ENCODE peak calls at places on chromosomes 16 and 17, in ten cellular contexts. P, K, E, T, R, Z, Q, B, N and Y are unnamed samples.

GRCh38 chr16:67029249-67030096 is 524 bp downstream of the CBFB start:
- DNase-seq in P (peak; percentile 52), K (peak; percentile 63), E (no peak), T (peak; percentile 69), R (peak; percentile 43), Z (peak; percentile 58), Q (no peak), B (peak; percentile 66), N (peak; percentile 39), Y (peak; percentile 58)

GRCh38 chr16:86626966-86627365 is 48.6 kb downstream of the FOXL1 start:
- DNase-seq in P (no peak), K (no peak), E (no peak), T (no peak), R (no peak), Z (peak; percentile 27), Q (no peak), B (peak; percentile 51), N (no peak), Y (no peak)

GRCh38 chr16:87791295-87792204 is 25.8 kb upstream of the KLHDC4 start:
- DNase-seq in P (no peak), K (no peak), E (no peak), T (no peak), R (no peak), Z (no peak), Q (no peak), B (no peak), N (no peak), Y (no peak)

GRCh38 chr17:231191-231965 is 49.9 kb upstream of the DOC2B start:
- DNase-seq in P (no peak), K (no peak), E (no peak), T (no peak), R (no peak), Z (no peak), Q (no peak), B (no peak), N (no peak), Y (no peak)

GRCh38 chr16:78348886-78349285 is 249.4 kb downstream of the WWOX start:
- DNase-seq in P (no peak), K (no peak), E (no peak), T (no peak), R (no peak), Z (no peak), Q (no peak), B (no peak), N (no peak), Y (no peak)

GRCh38 chr17:15087946-15088345 is 177.2 kb downstream of the PMP22 start:
- DNase-seq in P (no peak), K (no peak), E (no peak), T (no peak), R (no peak), Z (no peak), Q (no peak), B (no peak), N (no peak), Y (no peak)

GRCh38 chr17:18185391-18185790 is 1.8 kb downstream of the ALKBH5 start:
- DNase-seq in P (no peak), K (no peak), E (no peak), T (no peak), R (no peak), Z (peak; percentile 36), Q (no peak), B (peak; percentile 44), N (no peak), Y (no peak)

GRCh38 chr16:4306439-4307214 is 9.2 kb upstream of the GLIS2 start:
- DNase-seq in P (peak; percentile 35), K (no peak), E (no peak), T (no peak), R (no peak), Z (no peak), Q (no peak), B (no peak), N (no peak), Y (no peak)

GRCh38 chr16:534089-534635 is 6.7 kb downstream of the CAPN15 start:
- DNase-seq in P (no peak), K (peak; percentile 71), E (no peak), T (no peak), R (no peak), Z (no peak), Q (no peak), B (no peak), N (no peak), Y (no peak)

GRCh38 chr16:31452631-31453106 is 6.6 kb upstream of the ARMC5 start:
- DNase-seq in P (no peak), K (no peak), E (no peak), T (no peak), R (no peak), Z (peak; percentile 94), Q (peak; percentile 88), B (peak; percentile 91), N (no peak), Y (no peak)

GRCh38 chr16:11627292-11627663 is 40.6 kb upstream of the LITAF start:
- DNase-seq in P (no peak), K (no peak), E (no peak), T (no peak), R (no peak), Z (no peak), Q (no peak), B (no peak), N (no peak), Y (no peak)

GRCh38 chr16:65297453-65297852 is 175.6 kb upstream of the CDH11 start:
- DNase-seq in P (no peak), K (no peak), E (no peak), T (no peak), R (no peak), Z (no peak), Q (no peak), B (no peak), N (no peak), Y (no peak)

GRCh38 chr16:86575095-86575685 is 3.2 kb upstream of the FOXL1 start:
- DNase-seq in P (no peak), K (no peak), E (no peak), T (no peak), R (no peak), Z (no peak), Q (no peak), B (peak; percentile 38), N (no peak), Y (no peak)